ENCODE peak calls at places on chromosomes 13 and 19, in ten cellular contexts. A is right atrium auricular region; M is cerebellar cortex; Y is lung; I is stimulated activated CD8-positive, alpha-beta memory T cell treated with anti-CD3 and anti-CD28 coated beads, Interleukin-15, amount 100 ng/mL, for 24 hours; Q is ureter; N is ascending aorta; U is chondrocyte; K is iris pigment epithelial cell; X is AG04450. E is an unnamed sample.

GRCh38 chr13:21674271-21675009 is 3.6 kb downstream of the FGF9 start:
- DNase-seq in K (no peak), X (no peak), U (no peak), I (no peak), A (no peak), N (no peak), Q (no peak), Y (no peak), M (peak; percentile 37), E (peak; percentile 27)

GRCh38 chr19:24054044-24054935 is 32.7 kb upstream of the ZNF254 start:
- DNase-seq in U (no peak), I (no peak), M (no peak), Y (no peak), N (no peak), K (peak; percentile 87), A (no peak), X (peak; percentile 58), Q (no peak), E (no peak)

GRCh38 chr13:42728507-42729180 is 52.7 kb upstream of the FAM216B start:
- DNase-seq in M (no peak), U (no peak), X (no peak), Q (no peak), A (no peak), N (no peak), I (no peak), Y (no peak), K (peak; percentile 90), E (no peak)

GRCh38 chr19:35248310-35249145 is at the start of gene LSR:
- DNase-seq in Q (peak; percentile 89), X (no peak), A (peak; percentile 56), Y (peak; percentile 90), U (no peak), N (no peak), I (peak; percentile 26), K (no peak), M (peak; percentile 74), E (peak; percentile 85)

GRCh38 chr13:67140006-67140405 is 90.1 kb downstream of the PCDH9 start:
- DNase-seq in I (no peak), U (no peak), Q (no peak), Y (no peak), A (no peak), X (no peak), N (no peak), M (no peak), K (no peak), E (no peak)

GRCh38 chr13:111663505-111663904 is 343.1 kb downstream of the TEX29 start:
- DNase-seq in U (no peak), Q (peak; percentile 13), N (no peak), X (no peak), A (no peak), M (no peak), I (no peak), Y (no peak), K (no peak), E (peak; percentile 2)

GRCh38 chr13:111984349-111984748 is 82.6 kb upstream of the SOX1 start:
- DNase-seq in Q (no peak), I (no peak), X (no peak), Y (no peak), N (no peak), K (no peak), M (no peak), A (no peak), U (no peak), E (no peak)

GRCh38 chr19:46958542-46958941 is 61.1 kb upstream of the NPAS1 start:
- DNase-seq in I (no peak), M (no peak), Q (no peak), K (peak; percentile 70), Y (no peak), U (no peak), X (no peak), N (no peak), A (no peak), E (no peak)

GRCh38 chr19:41554902-41555301 is 21.1 kb upstream of the CEACAM21 start:
- DNase-seq in U (no peak), X (no peak), Y (no peak), Q (no peak), M (no peak), N (no peak), I (no peak), A (peak; percentile 38), K (no peak), E (no peak)

GRCh38 chr13:98890186-98890585 is 87.7 kb downstream of the DOCK9 start:
- DNase-seq in I (no peak), M (no peak), X (peak; percentile 30), A (no peak), Y (no peak), N (no peak), U (no peak), K (peak; percentile 74), Q (no peak), E (no peak)

GRCh38 chr13:53005631-53006030 is 23.0 kb upstream of the OLFM4 start:
- DNase-seq in Y (no peak), A (no peak), Q (no peak), M (no peak), X (no peak), N (no peak), K (no peak), U (no peak), I (no peak), E (no peak)

GRCh38 chr13:35891973-35892441 is 239.2 kb downstream of the DCLK1 start:
- DNase-seq in M (no peak), K (peak; percentile 31), X (no peak), A (no peak), I (no peak), Y (peak; percentile 17), Q (no peak), N (no peak), U (no peak), E (no peak)

GRCh38 chr19:40702337-40703012 is 12.0 kb upstream of the NUMBL start:
- DNase-seq in Q (no peak), K (no peak), N (no peak), Y (no peak), A (no peak), M (peak; percentile 85), I (no peak), X (no peak), U (no peak), E (peak; percentile 35)

GRCh38 chr13:102708211-102708610 is 13.4 kb upstream of the METTL21C start:
- DNase-seq in U (no peak), K (no peak), I (no peak), A (no peak), Q (no peak), Y (no peak), N (no peak), X (no peak), M (no peak), E (no peak)

GRCh38 chr13:76799696-76800095 is 86.5 kb downstream of the KCTD12 start:
- DNase-seq in I (no peak), A (no peak), M (no peak), N (no peak), Y (no peak), X (no peak), K (peak; percentile 60), U (no peak), Q (no peak), E (no peak)

GRCh38 chr19:580274-580835 is 8.0 kb downstream of the BSG start:
- DNase-seq in A (no peak), I (no peak), N (no peak), M (no peak), Q (no peak), Y (no peak), X (no peak), K (no peak), U (peak; percentile 93), E (no peak)

GRCh38 chr13:64912141-64912540 is 2318.0 kb downstream of the PCDH9 start:
- DNase-seq in U (no peak), X (peak; percentile 23), Y (no peak), A (no peak), K (peak; percentile 77), M (no peak), N (no peak), I (no peak), Q (no peak), E (no peak)

GRCh38 chr13:24929196-24929595 is 165.2 kb downstream of the RNF17 start:
- DNase-seq in N (no peak), A (no peak), X (no peak), I (no peak), K (no peak), Q (no peak), U (no peak), Y (no peak), M (no peak), E (no peak)

E was measured in progenitor cell of endocrine pancreas.